ENCODE peak calls at places on chromosome 11, in eight cellular contexts. E is ACHN; D is T-cell; G is AML-193; F is psoas muscle; B is brain pericyte; A is activated T-helper 2 cell treated with anti-CD3 and anti-CD28 coated beads, Interferon-gamma antibody, Interleukin-2, Interleukin-4, amounts not matched to agents 10 μg/mL and 5 μg/mL and 100 μg/mL, durations not matched to agents 14 hours and 24 hours and 36 hours; L is MM.1S. N is an unnamed sample.

GRCh38 chr11:19817265-19817851 is 104.7 kb downstream of the NAV2 start:
- DNase-seq in E (no peak), D (no peak), G (no peak), F (no peak), B (no peak), A (no peak), L (no peak), N (no peak)

GRCh38 chr11:69890476-69890875 is 71.3 kb upstream of the FGF3 start:
- DNase-seq in E (no peak), D (no peak), G (no peak), F (no peak), B (no peak), A (no peak), L (no peak), N (no peak)

GRCh38 chr11:65471410-65471762 is 27.5 kb upstream of the MALAT1 start:
- DNase-seq in E (peak), D (no peak), G (peak), F (peak), B (no peak), A (no peak), L (no peak), N (no peak)

GRCh38 chr11:124977006-124977405 is 23.0 kb downstream of the CCDC15 start:
- DNase-seq in E (no peak), D (no peak), G (no peak), F (no peak), B (no peak), A (no peak), L (no peak), N (no peak)

GRCh38 chr11:35049906-35050531 is 89.0 kb upstream of the CD44 start:
- DNase-seq in E (no peak), D (no peak), G (no peak), F (no peak), B (no peak), A (no peak), L (no peak), N (no peak)

GRCh38 chr11:28176231-28176853 is 68.2 kb downstream of the METTL15 start:
- DNase-seq in E (no peak), D (no peak), G (no peak), F (no peak), B (no peak), A (no peak), L (no peak), N (no peak)

GRCh38 chr11:96038046-96038445 is 114.1 kb upstream of the MTMR2 start:
- DNase-seq in E (no peak), D (no peak), G (no peak), F (no peak), B (no peak), A (no peak), L (no peak), N (no peak)

GRCh38 chr11:116882386-116882785 is 45.0 kb upstream of the APOA1 start:
- DNase-seq in E (no peak), D (no peak), G (no peak), F (no peak), B (no peak), A (no peak), L (peak), N (no peak)

GRCh38 chr11:113881856-113882255 is 6.5 kb upstream of the USP28 start:
- DNase-seq in E (no peak), D (no peak), G (no peak), F (no peak), B (no peak), A (no peak), L (no peak), N (no peak)

GRCh38 chr11:33402066-33402465 is 144.9 kb downstream of the HIPK3 start:
- DNase-seq in E (peak), D (no peak), G (no peak), F (no peak), B (no peak), A (no peak), L (no peak), N (no peak)